ENCODE peak calls at places on chromosome 7, in six cellular contexts. One of them, this sample, is unnamed.

GRCh38 chr7:51209426-51209825 is 107.2 kb downstream of the COBL start:
- DNase-seq in skeletal muscle cell: no peak
- DNase-seq in mucosa of gallbladder: no peak
- DNase-seq in AG09309: no peak
- DNase-seq in A549: no peak
- DNase-seq in neural crest cell: no peak
- DNase-seq in this sample: no peak

GRCh38 chr7:66700633-66701131 is 39.9 kb upstream of the RABGEF1 start:
- DNase-seq in skeletal muscle cell: no peak
- DNase-seq in mucosa of gallbladder: no peak
- DNase-seq in AG09309: no peak
- DNase-seq in A549: no peak
- DNase-seq in neural crest cell: no peak
- DNase-seq in this sample: no peak

GRCh38 chr7:23216021-23216420 is 30.6 kb upstream of the GPNMB start:
- DNase-seq in skeletal muscle cell: no peak
- DNase-seq in mucosa of gallbladder: peak; percentile 41
- DNase-seq in AG09309: no peak
- DNase-seq in A549: no peak
- DNase-seq in neural crest cell: no peak
- DNase-seq in this sample: no peak

GRCh38 chr7:98086231-98086855 is 20.3 kb upstream of the LMTK2 start:
- DNase-seq in skeletal muscle cell: no peak
- DNase-seq in mucosa of gallbladder: peak; percentile 74
- DNase-seq in AG09309: no peak
- DNase-seq in A549: no peak
- DNase-seq in neural crest cell: no peak
- DNase-seq in this sample: no peak

GRCh38 chr7:2166625-2167280 is 66.0 kb downstream of the MAD1L1 start:
- DNase-seq in skeletal muscle cell: no peak
- DNase-seq in mucosa of gallbladder: no peak
- DNase-seq in AG09309: no peak
- DNase-seq in A549: no peak
- DNase-seq in neural crest cell: no peak
- DNase-seq in this sample: no peak

GRCh38 chr7:39091774-39092173 is 114.1 kb downstream of the POU6F2 start:
- DNase-seq in skeletal muscle cell: no peak
- DNase-seq in mucosa of gallbladder: no peak
- DNase-seq in AG09309: no peak
- DNase-seq in A549: no peak
- DNase-seq in neural crest cell: no peak
- DNase-seq in this sample: no peak

GRCh38 chr7:70833726-70834125 is 298.2 kb upstream of the GALNT17 start:
- DNase-seq in skeletal muscle cell: peak; percentile 56
- DNase-seq in mucosa of gallbladder: no peak
- DNase-seq in AG09309: no peak
- DNase-seq in A549: no peak
- DNase-seq in neural crest cell: no peak
- DNase-seq in this sample: peak; percentile 34

GRCh38 chr7:134045716-134046115 is 81.4 kb upstream of the LRGUK start:
- DNase-seq in skeletal muscle cell: no peak
- DNase-seq in mucosa of gallbladder: no peak
- DNase-seq in AG09309: no peak
- DNase-seq in A549: no peak
- DNase-seq in neural crest cell: no peak
- DNase-seq in this sample: no peak

GRCh38 chr7:151745090-151745638 is 131.8 kb downstream of the PRKAG2 start:
- DNase-seq in skeletal muscle cell: peak; percentile 89
- DNase-seq in mucosa of gallbladder: peak; percentile 56
- DNase-seq in AG09309: peak; percentile 74
- DNase-seq in A549: peak; percentile 92
- DNase-seq in neural crest cell: no peak
- DNase-seq in this sample: peak; percentile 63

GRCh38 chr7:139426258-139427028 is 57.0 kb downstream of the KLRG2 start:
- DNase-seq in skeletal muscle cell: no peak
- DNase-seq in mucosa of gallbladder: no peak
- DNase-seq in AG09309: no peak
- DNase-seq in A549: no peak
- DNase-seq in neural crest cell: no peak
- DNase-seq in this sample: no peak

GRCh38 chr7:84949501-84949900 is 237.4 kb downstream of the SEMA3D start:
- DNase-seq in skeletal muscle cell: no peak
- DNase-seq in mucosa of gallbladder: no peak
- DNase-seq in AG09309: no peak
- DNase-seq in A549: no peak
- DNase-seq in neural crest cell: no peak
- DNase-seq in this sample: no peak

GRCh38 chr7:112013262-112013661 is 192.9 kb downstream of the DOCK4 start:
- DNase-seq in skeletal muscle cell: no peak
- DNase-seq in mucosa of gallbladder: no peak
- DNase-seq in AG09309: no peak
- DNase-seq in A549: no peak
- DNase-seq in neural crest cell: no peak
- DNase-seq in this sample: no peak